ENCODE peak calls at places on chromosomes 12 and 14, in four cellular contexts. G is neural progenitor cell, X is A549, B is astrocyte. N is an unnamed sample.

GRCh38 chr12:105803292-105803691 is 335.5 kb downstream of the NUAK1 start:
- DNase-seq in B (peak), G (no peak), X (no peak), N (no peak)

GRCh38 chr14:20546877-20547276 is 14.0 kb downstream of the RNASE9 start:
- DNase-seq in X (no peak), B (no peak), G (no peak), N (no peak)

GRCh38 chr12:98379106-98379505 is 136.3 kb upstream of the TMPO start:
- DNase-seq in G (no peak), B (no peak), X (no peak), N (no peak)

GRCh38 chr12:18224745-18225144 is 36.6 kb upstream of the PIK3C2G start:
- DNase-seq in B (peak), X (peak), G (peak), N (no peak)

GRCh38 chr12:1398673-1399072 is 195.7 kb downstream of the FBXL14 start:
- DNase-seq in X (no peak), B (no peak), G (no peak), N (no peak)

GRCh38 chr14:59189281-59189821 is 884 bp downstream of the DAAM1 start:
- DNase-seq in G (peak), X (peak), B (peak), N (no peak)

GRCh38 chr14:53715390-53715730 is 241.3 kb downstream of the BMP4 start:
- DNase-seq in X (peak), B (peak), G (no peak), N (no peak)

GRCh38 chr14:73424453-73424852 is 33.9 kb downstream of the NUMB start:
- DNase-seq in G (no peak), B (no peak), X (no peak), N (no peak)

GRCh38 chr12:27052176-27052575 is 29.8 kb downstream of the MED21 start:
- DNase-seq in B (no peak), G (no peak), X (no peak), N (no peak)

GRCh38 chr12:52906049-52906645 is 1.3 kb upstream of the KRT8 start:
- DNase-seq in X (no peak), B (no peak), G (no peak), N (no peak)

GRCh38 chr12:74490390-74491064 is 47.1 kb upstream of the ATXN7L3B start:
- DNase-seq in G (no peak), B (no peak), X (no peak), N (peak)

GRCh38 chr12:105257321-105257728 is 21.4 kb upstream of the APPL2 start:
- DNase-seq in B (peak), X (no peak), G (no peak), N (no peak)

GRCh38 chr12:81705586-81705985 is 53.6 kb downstream of the PPFIA2 start:
- DNase-seq in G (no peak), X (no peak), B (peak), N (no peak)

GRCh38 chr14:50318031-50318626 is 6.0 kb downstream of the DMAC2L start:
- DNase-seq in X (peak), B (no peak), G (peak), N (no peak)

GRCh38 chr14:95197498-95198010 is 40.2 kb upstream of the DICER1 start:
- DNase-seq in X (no peak), B (no peak), G (peak), N (no peak)

GRCh38 chr14:61234215-61234916 is 46.8 kb downstream of the TMEM30B start:
- DNase-seq in X (no peak), G (no peak), B (no peak), N (no peak)

GRCh38 chr14:39169541-39169900 is 612 bp downstream of the TRAPPC6B start:
- DNase-seq in G (no peak), X (no peak), B (peak), N (no peak)

GRCh38 chr14:36656769-36657408 is 4.8 kb upstream of the PAX9 start:
- DNase-seq in G (peak), B (no peak), X (no peak), N (no peak)

GRCh38 chr12:510071-510825 is 50.5 kb downstream of the B4GALNT3 start:
- DNase-seq in X (no peak), G (peak), B (no peak), N (no peak)

GRCh38 chr12:116143883-116144266 is 133.6 kb downstream of the MED13L start:
- DNase-seq in B (peak), X (no peak), G (peak), N (no peak)

GRCh38 chr12:94879542-94879941 is 124.0 kb downstream of the NDUFA12 start:
- DNase-seq in B (no peak), X (no peak), G (peak), N (no peak)

DNA sequence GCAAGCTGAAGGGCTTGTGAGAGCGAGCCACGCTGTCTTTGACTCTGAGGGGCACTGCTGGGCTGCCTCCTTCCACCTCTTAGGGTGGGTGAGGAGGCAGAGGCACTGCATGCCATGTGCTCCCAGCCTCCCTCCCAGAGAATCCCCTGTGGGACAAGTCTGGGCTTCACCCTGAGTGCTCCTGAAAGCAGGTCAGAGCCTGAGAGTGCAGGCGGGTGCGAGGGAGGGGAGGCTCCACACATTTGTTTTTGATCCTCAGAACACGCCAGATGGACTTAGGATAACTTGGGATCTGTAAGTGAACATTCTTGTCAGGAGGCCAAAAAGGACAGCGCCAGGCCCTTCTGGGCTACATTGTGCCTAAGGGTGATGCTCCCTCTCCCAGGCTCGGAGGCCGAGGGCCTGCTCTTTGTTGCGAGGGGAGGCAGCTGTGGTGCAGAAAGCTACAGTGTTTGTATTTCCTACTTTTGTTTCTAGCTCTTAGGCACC is 155.4 kb downstream of the TMX1 start:
- DNase-seq in B (peak), G (peak), X (no peak), N (no peak)
- TF ChIP-seq CTCF in B (no peak), G (no peak), X (no peak), N (no peak)

GRCh38 chr14:89415139-89415538 is 1.9 kb downstream of the FOXN3 start:
- DNase-seq in G (no peak), X (no peak), B (no peak), N (no peak)
- H3K4me3 ChIP-seq in G (peak), X (peak), B (peak), N (peak)

GRCh38 chr14:92352158-92352985 is 29.4 kb downstream of the SLC24A4 start:
- DNase-seq in X (peak), G (peak), B (no peak), N (peak)
- TF ChIP-seq CTCF in X (peak), G (peak), B (no peak), N (peak)

GRCh38 chr14:91834571-91834970 is 32.8 kb downstream of the TC2N start:
- DNase-seq in B (no peak), G (peak), X (no peak), N (no peak)

GRCh38 chr14:91835197-91835919 is 32.0 kb downstream of the TC2N start:
- DNase-seq in X (no peak), B (no peak), G (no peak), N (no peak)

GRCh38 chr14:91839754-91840153 is 27.6 kb downstream of the TC2N start:
- DNase-seq in B (no peak), G (no peak), X (no peak), N (peak)

GRCh38 chr14:91835920-91836843 is 31.2 kb downstream of the TC2N start:
- DNase-seq in B (no peak), X (peak), G (peak), N (no peak)

DNA sequence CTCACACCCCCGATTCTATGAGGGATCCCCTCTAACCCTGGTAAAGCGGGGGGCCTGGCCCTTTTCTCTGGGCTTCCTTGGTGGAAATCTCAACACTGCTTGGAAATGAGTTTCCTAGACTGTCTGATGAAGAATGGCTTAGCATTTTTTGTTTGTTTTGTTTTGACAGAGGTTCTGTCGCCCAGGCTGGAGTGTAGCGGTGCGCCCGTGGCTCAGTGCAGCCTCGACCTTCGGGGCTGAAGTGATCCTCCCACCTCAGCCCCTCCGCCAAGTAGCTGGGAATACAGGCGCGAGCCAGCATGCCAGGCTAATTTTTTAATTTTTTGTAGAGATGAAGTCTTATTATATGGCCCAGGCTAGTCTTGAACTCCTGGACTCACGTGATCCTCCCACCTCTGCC is 30.3 kb downstream of the TC2N start:
- DNase-seq in G (no peak), X (no peak), B (no peak), N (no peak)
- H3K4me3 ChIP-seq in G (peak), X (peak), B (no peak), N (peak)

DNA sequence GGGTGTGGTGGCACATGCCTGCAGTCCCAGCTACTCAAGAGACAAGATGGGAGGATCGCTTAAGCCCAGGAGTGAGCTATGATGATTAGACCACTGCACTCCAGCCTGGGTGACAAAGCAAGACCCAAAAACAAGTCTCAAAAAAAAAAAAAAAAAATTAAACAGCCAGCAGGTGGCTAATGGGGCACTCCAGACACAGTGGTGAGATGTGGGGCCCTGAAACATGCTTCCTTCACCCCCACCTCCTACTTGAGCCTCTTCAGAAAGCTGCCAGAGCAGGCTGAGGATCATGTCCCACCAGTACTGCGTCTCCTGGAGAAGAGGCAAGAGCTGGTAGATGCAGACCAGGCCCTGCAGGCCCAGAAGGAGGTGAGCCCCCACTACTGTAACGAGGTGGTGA is 2.1 kb downstream of the CFAP73 start:
- DNase-seq in X (no peak), B (no peak), G (no peak), N (no peak)
- TF ChIP-seq CTCF in X (no peak), B (no peak), G (no peak), N (no peak)

GRCh38 chr12:93786669-93787397 is 109.7 kb downstream of the CRADD start:
- DNase-seq in B (peak), X (no peak), G (no peak), N (no peak)

GRCh38 chr12:93785262-93786010 is 108.3 kb downstream of the CRADD start:
- DNase-seq in G (peak), B (peak), X (peak), N (no peak)

GRCh38 chr12:93783827-93784226 is 106.7 kb downstream of the CRADD start:
- DNase-seq in G (no peak), B (no peak), X (no peak), N (no peak)

GRCh38 chr12:93782854-93783253 is 105.7 kb downstream of the CRADD start:
- DNase-seq in B (no peak), G (no peak), X (no peak), N (no peak)

GRCh38 chr12:93784339-93785086 is 107.3 kb downstream of the CRADD start:
- DNase-seq in B (peak), X (no peak), G (peak), N (no peak)
- H3K4me3 ChIP-seq in B (no peak), X (no peak), G (no peak), N (no peak)

GRCh38 chr14:94129111-94129757 is at the start of gene IFI27L2:
- DNase-seq in B (peak), X (peak), G (peak), N (peak)
- TF ChIP-seq CTCF in B (no peak), X (no peak), G (peak), N (peak)

GRCh38 chr12:51183816-51184215 is 10.9 kb upstream of the TFCP2 start:
- DNase-seq in X (no peak), B (peak), G (no peak), N (no peak)
- H3K4me3 ChIP-seq in X (no peak), B (no peak), G (no peak), N (no peak)

GRCh38 chr12:59166457-59166856 is 246.2 kb upstream of the LRIG3 start:
- DNase-seq in G (no peak), X (no peak), B (no peak), N (no peak)

GRCh38 chr12:59164226-59164625 is 243.9 kb upstream of the LRIG3 start:
- DNase-seq in G (no peak), B (peak), X (no peak), N (no peak)

DNA sequence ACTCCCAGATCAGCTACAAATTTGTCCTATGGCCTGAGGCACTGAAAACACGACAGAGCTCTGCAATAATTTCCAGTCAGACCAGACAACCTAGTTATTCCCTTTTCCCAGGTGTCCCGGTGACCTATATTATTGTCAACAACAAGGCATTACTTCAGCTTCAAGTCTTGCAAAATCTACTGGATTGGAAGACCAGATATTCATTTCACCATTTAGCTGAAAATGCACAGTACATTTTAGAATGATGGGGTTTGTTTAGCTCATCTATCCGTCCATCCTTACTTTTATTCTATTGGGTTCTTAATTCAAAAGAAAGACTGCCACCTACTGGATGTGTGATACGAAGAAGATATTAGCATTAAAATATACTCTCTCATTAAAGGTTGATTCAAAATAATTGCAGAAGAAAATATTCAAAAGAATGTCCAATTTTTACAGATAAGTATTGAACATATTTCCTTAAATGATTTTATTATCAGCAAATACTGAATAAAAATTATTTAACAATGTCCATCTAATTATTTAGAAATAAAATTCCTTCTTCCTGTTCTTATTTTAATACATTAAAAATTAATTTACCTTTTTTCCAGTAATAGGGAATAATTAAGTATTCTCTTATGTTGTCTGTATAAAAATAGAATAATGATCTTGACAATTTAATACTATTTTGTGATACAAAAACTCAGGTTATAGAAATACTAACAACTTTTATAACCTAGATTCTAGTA is 244.9 kb upstream of the LRIG3 start:
- DNase-seq in X (peak), G (peak), B (peak), N (no peak)
- TF ChIP-seq CTCF in X (peak), G (peak), B (peak), N (no peak)

N was measured in GM12864.